ENCODE peak calls at places on chromosomes 5 and 9, in four cellular contexts. M is IMR-90, T is A549, U is K562. B is an unnamed sample.

GRCh38 chr9:106929471-106930198 is 66.7 kb downstream of the ZNF462 start:
- DNase-seq in M (peak), T (no peak), U (no peak), B (no peak)

GRCh38 chr5:170836226-170836625 is 25.6 kb upstream of the RANBP17 start:
- DNase-seq in M (no peak), T (no peak), U (no peak), B (no peak)

GRCh38 chr5:131209506-131210191 is 38.9 kb downstream of the LYRM7 start:
- DNase-seq in M (no peak), T (no peak), U (no peak), B (peak)

GRCh38 chr9:134602547-134603362 is 38.8 kb upstream of the COL5A1 start:
- DNase-seq in M (peak), T (peak), U (no peak), B (no peak)

GRCh38 chr5:180652771-180653170 is 3.4 kb upstream of the FLT4 start:
- DNase-seq in M (no peak), T (no peak), U (no peak), B (no peak)

GRCh38 chr9:110050925-110051355 is 157.0 kb downstream of the C9orf152 start:
- DNase-seq in M (peak), T (peak), U (no peak), B (no peak)

GRCh38 chr9:1619915-1620705 is 395.0 kb upstream of the SMARCA2 start:
- DNase-seq in M (no peak), T (no peak), U (no peak), B (no peak)

GRCh38 chr9:14433841-14434511 is 120.0 kb upstream of the NFIB start:
- DNase-seq in M (peak), T (peak), U (no peak), B (no peak)

GRCh38 chr5:75672616-75673015 is 44.6 kb downstream of the POC5 start:
- DNase-seq in M (peak), T (no peak), U (no peak), B (no peak)

GRCh38 chr9:91253488-91253887 is 108.2 kb downstream of the AUH start:
- DNase-seq in M (peak), T (peak), U (peak), B (no peak)

GRCh38 chr5:172642511-172642910 is 1.4 kb downstream of the NEURL1B start:
- DNase-seq in M (peak), T (no peak), U (no peak), B (no peak)

GRCh38 chr5:91103353-91104061 is 279.6 kb downstream of the ARRDC3 start:
- DNase-seq in M (peak), T (no peak), U (no peak), B (no peak)

GRCh38 chr5:32506809-32507208 is 62.3 kb upstream of the ZFR start:
- DNase-seq in M (peak), T (no peak), U (no peak), B (no peak)

GRCh38 chr5:6737043-6737941 is 24.1 kb downstream of the TENT4A start:
- DNase-seq in M (no peak), T (no peak), U (no peak), B (peak)

GRCh38 chr5:64331597-64332277 is 166.1 kb downstream of the RNF180 start:
- DNase-seq in M (no peak), T (no peak), U (no peak), B (no peak)

GRCh38 chr5:107359033-107359915 is 311.5 kb downstream of the EFNA5 start:
- DNase-seq in M (peak), T (no peak), U (no peak), B (no peak)
- TF ChIP-seq RFX5 in M (no peak), T (no peak), U (no peak), B (no peak)

DNA sequence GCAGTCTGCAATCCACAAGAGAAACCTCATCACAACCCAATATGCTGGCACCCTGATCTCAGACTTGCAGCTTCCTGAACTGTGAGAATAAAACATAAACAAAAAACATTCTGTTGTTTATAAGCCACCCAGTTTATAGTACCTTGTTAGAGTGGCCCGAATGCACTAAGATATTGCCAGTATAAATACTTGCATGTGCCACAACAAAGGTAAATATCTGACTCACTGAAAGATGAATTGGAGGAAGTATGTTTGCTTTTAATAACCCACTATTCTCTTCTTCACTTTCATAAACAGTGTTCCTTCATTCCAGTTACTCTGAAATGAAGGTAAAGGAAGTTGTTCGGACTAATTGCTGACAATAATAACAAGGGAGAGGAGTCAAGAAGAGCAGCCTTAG is 1163.4 kb upstream of the CDH6 start:
- DNase-seq in M (no peak), T (no peak), U (no peak), B (no peak)
- TF ChIP-seq RFX5 in M (no peak), T (no peak), U (no peak), B (no peak)

DNA sequence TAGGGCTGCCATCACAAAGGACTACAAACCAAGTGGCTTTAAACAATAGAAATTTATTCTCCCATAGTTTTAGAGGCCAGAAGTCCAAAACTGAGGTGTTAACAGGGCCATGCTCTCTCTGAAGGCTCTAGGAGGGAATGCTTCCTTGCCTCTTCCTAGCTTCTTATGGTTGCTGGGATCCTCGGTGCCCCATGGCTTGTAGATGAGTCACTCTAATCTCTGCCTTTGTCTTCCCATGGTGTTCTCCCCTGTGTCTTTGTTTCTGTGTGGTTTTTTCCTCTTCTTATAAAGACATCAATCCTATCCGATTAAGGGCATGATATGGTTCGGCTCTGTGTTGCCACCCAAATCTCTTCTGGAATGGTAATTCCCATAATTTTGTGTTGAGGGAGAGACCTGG is 178.8 kb upstream of the NREP start:
- DNase-seq in M (no peak), T (no peak), U (no peak), B (no peak)
- TF ChIP-seq RFX5 in M (no peak), T (no peak), U (no peak), B (no peak)

DNA sequence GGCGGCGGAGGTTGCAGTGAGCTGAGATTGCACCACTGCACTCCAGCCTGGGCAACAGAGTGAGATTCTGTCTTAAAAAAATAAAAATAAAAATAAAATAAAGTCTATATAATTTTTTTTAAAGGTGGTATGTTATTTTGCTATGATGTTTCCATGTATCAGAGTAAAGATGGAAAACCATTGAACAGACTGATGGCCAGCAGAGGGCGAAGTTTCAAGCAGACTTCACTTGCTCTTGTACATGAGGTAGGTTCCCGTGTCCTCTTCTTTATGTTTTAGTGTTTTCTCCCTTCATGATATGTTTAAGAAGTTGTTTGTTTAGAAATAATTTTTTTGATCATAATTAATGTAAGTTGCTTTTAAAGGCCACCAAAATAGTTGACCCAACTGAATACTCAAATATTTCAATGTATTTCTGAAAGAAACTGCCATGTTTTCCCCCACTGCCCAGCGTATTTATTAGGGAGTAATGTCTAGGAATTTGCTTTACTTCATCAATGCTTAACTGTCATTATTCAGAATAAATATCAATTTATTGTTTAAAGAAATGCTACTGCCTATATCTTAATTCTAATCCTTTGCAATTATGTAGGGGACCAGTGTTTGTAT is 146.4 kb downstream of the HACD4 start:
- DNase-seq in M (peak), T (peak), U (no peak), B (peak)
- TF ChIP-seq RFX5 in M (no peak), T (no peak), U (no peak), B (no peak)

GRCh38 chr5:98401645-98402044 is 371.8 kb upstream of the RGMB start:
- DNase-seq in M (peak), T (no peak), U (no peak), B (no peak)
- TF ChIP-seq RFX5 in M (no peak), T (no peak), U (no peak), B (no peak)

DNA sequence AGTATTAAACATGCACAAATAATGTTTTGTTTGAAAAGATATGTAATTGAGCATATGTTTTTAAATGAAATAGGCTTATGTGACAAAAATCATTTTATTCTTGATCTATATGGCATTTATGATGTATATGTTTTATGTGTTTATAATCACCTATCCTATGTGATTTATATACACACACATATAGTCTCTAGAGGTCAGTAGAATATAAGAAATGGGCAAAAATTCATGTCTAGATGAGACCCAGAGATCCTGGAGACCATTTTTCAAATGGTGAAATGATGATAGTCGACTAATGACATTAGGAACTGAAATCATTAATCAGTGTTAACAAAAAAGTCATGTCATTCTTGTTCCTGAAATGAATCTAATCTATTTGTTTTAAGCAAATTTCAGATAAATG is 709.2 kb upstream of the WWC1 start:
- DNase-seq in M (peak), T (peak), U (no peak), B (no peak)
- TF ChIP-seq RFX5 in M (no peak), T (no peak), U (no peak), B (no peak)